ENCODE peak calls at places on chromosomes 13 and 19, in six cellular contexts. D is psoas muscle, G is upper lobe of right lung, M is fibroblast of mammary gland, E is BJ, O is cardiac fibroblast. V is an unnamed sample.

GRCh38 chr19:33402421-33403220 is 29.1 kb downstream of the CEBPG start:
- DNase-seq in G (peak; percentile 67), E (no peak), M (no peak), D (peak; percentile 50), O (no peak), V (peak; percentile 52)

GRCh38 chr19:51607077-51607476 is 23.1 kb downstream of the SIGLEC5 start:
- DNase-seq in E (no peak), G (no peak), M (no peak), O (no peak), D (no peak), V (no peak)

GRCh38 chr19:55198651-55199050 is 10.7 kb downstream of the PTPRH start:
- DNase-seq in D (no peak), O (no peak), E (no peak), G (no peak), M (no peak), V (no peak)

GRCh38 chr13:96238861-96239260 is 149.0 kb downstream of the HS6ST3 start:
- DNase-seq in G (no peak), M (no peak), O (peak; percentile 15), E (no peak), D (no peak), V (no peak)

GRCh38 chr13:49315036-49315565 is 67.4 kb downstream of the CDADC1 start:
- DNase-seq in D (no peak), O (peak; percentile 26), G (no peak), E (no peak), M (peak; percentile 70), V (no peak)

GRCh38 chr13:94711561-94712286 is 621 bp downstream of the SOX21 start:
- DNase-seq in G (peak; percentile 67), D (no peak), E (no peak), M (peak; percentile 28), O (peak; percentile 36), V (peak; percentile 58)

GRCh38 chr19:51702754-51703654 is 9.9 kb downstream of the SPACA6 start:
- DNase-seq in G (peak; percentile 77), D (no peak), O (no peak), M (no peak), E (no peak), V (no peak)

GRCh38 chr19:572891-573825 is 762 bp downstream of the BSG start:
- DNase-seq in G (peak; percentile 80), D (peak; percentile 80), O (peak; percentile 67), E (no peak), M (peak; percentile 66), V (no peak)

GRCh38 chr13:21850013-21851006 is 179.4 kb downstream of the FGF9 start:
- DNase-seq in M (no peak), D (no peak), O (no peak), G (no peak), E (no peak), V (no peak)

GRCh38 chr19:21910318-21910717 is 74.3 kb upstream of the ZNF43 start:
- DNase-seq in M (no peak), D (no peak), O (peak; percentile 4), E (no peak), G (no peak), V (no peak)

GRCh38 chr13:29569253-29570057 is 26.0 kb downstream of the SLC7A1 start:
- DNase-seq in E (no peak), M (no peak), O (no peak), G (no peak), D (no peak), V (no peak)

GRCh38 chr19:12796146-12797071 is 5.1 kb downstream of the JUNB start:
- DNase-seq in M (peak; percentile 78), E (no peak), D (peak; percentile 85), O (peak; percentile 88), G (peak; percentile 84), V (no peak)

GRCh38 chr13:36919833-36920611 is at the start of gene SMAD9:
- DNase-seq in G (peak; percentile 91), O (peak; percentile 61), D (peak; percentile 86), M (peak; percentile 63), E (no peak), V (no peak)

GRCh38 chr13:98004107-98004506 is 50.6 kb downstream of the IPO5 start:
- DNase-seq in D (no peak), E (peak; percentile 16), G (no peak), M (peak; percentile 43), O (peak; percentile 59), V (no peak)

GRCh38 chr19:41500443-41500842 is 57.5 kb downstream of the ERICH4 start:
- DNase-seq in O (no peak), G (no peak), E (no peak), D (no peak), M (no peak), V (no peak)

GRCh38 chr19:41505105-41505504 is 62.1 kb downstream of the ERICH4 start:
- DNase-seq in M (no peak), G (no peak), O (no peak), E (no peak), D (no peak), V (no peak)

GRCh38 chr19:41501854-41502253 is 58.9 kb downstream of the ERICH4 start:
- DNase-seq in G (no peak), O (no peak), M (no peak), E (no peak), D (no peak), V (no peak)

GRCh38 chr19:41495589-41495988 is 52.6 kb downstream of the ERICH4 start:
- DNase-seq in E (no peak), O (no peak), G (no peak), M (no peak), D (no peak), V (no peak)

GRCh38 chr19:41499899-41500298 is 56.9 kb downstream of the ERICH4 start:
- DNase-seq in D (no peak), G (no peak), O (no peak), M (no peak), E (no peak), V (no peak)
- H3K4me3 ChIP-seq in D (peak overlapping the region; percentile 61), G (peak overlapping the region; percentile 41), O (no peak overlapping the region), M (no peak overlapping the region), E (no peak overlapping the region), V (no peak overlapping the region)

DNA sequence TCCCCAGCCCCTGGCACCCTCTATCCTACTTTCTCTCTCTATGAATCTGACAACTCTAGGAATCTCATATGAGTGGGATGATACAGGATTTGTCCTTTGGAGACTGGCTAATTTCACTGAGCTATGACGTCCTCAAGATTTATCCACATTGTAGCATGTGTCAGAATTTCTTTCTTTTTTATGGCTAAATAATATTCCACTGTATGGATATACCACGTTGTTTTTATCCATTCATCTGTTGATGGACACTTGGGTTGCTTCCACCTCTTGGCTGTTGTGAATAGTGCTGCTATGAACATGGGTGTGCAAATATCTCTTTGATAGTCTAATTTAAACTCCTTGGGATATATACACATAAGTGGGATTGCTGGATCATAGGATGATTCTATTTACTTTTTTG is 24.0 kb upstream of the INSR start:
- DNase-seq in E (no peak), G (no peak), O (no peak), D (no peak), M (no peak), V (no peak)
- TF ChIP-seq CTCF in E (no peak), G (no peak), O (no peak), D (no peak), M (no peak), V (no peak)

DNA sequence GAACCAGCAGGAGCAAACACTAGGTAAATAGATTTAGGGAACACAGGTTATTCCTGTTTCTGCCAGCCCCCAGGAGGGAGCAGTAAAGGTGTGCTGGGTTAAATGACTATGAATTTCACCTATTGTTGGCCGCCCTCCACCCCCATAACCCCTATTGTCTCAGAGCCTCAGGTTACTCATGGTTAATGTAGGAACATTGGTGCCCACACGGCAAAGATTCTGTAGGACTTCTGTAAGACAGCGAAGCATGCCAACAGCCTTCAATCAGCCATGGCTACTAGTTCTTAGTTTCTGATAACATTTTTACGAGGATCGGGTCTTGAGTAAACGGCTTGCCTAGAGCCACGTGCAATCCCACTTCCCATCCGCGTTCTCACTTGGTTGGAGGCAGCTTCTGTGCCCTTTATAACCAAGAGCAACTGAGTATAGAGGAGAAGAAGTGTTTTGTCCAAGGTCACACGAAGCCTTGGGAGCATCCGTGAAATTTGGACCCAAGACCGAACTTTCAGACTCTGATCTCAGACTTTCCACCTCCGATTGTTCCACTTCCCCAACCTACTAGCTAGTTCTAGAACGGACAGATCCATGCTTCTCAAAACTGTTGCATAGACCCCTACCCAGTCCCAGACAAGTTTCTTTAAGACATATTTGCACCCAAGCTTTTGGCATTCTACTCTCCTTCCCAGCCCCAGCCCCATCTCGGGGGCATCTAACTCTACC is 5.1 kb upstream of the CACNG8 start:
- DNase-seq in G (peak; percentile 9), O (no peak), M (no peak), E (no peak), D (no peak), V (no peak)
- H3K4me3 ChIP-seq in G (no peak overlapping the region), O (no peak overlapping the region), M (no peak overlapping the region), E (no peak overlapping the region), D (no peak overlapping the region), V (no peak overlapping the region)

GRCh38 chr13:24866488-24866887 is 102.5 kb downstream of the RNF17 start:
- DNase-seq in M (no peak), G (no peak), E (no peak), O (no peak), D (no peak), V (no peak)

GRCh38 chr13:24861617-24862362 is 97.8 kb downstream of the RNF17 start:
- DNase-seq in O (no peak), E (no peak), M (no peak), D (no peak), G (no peak), V (no peak)

GRCh38 chr13:24864579-24864978 is 100.6 kb downstream of the RNF17 start:
- DNase-seq in E (no peak), M (no peak), D (no peak), O (no peak), G (no peak), V (no peak)

GRCh38 chr13:24863748-24864540 is 100.0 kb downstream of the RNF17 start:
- DNase-seq in G (no peak), E (no peak), M (no peak), D (no peak), O (no peak), V (no peak)

GRCh38 chr13:24865158-24865557 is 101.2 kb downstream of the RNF17 start:
- DNase-seq in D (no peak), M (peak; percentile 18), O (peak; percentile 40), G (no peak), E (no peak), V (no peak)
- TF ChIP-seq CTCF in D (no peak), M (peak; percentile 20), O (peak; percentile 10), G (no peak), E (no peak), V (peak; percentile 39)

GRCh38 chr19:16921766-16922591 is 33.2 kb downstream of the F2RL3 start:
- DNase-seq in G (no peak), E (no peak), M (no peak), O (no peak), D (peak; percentile 40), V (no peak)

GRCh38 chr19:16920816-16921529 is 32.2 kb downstream of the F2RL3 start:
- DNase-seq in O (peak; percentile 95), D (peak; percentile 36), E (no peak), M (peak; percentile 91), G (no peak), V (peak; percentile 92)

GRCh38 chr19:16917401-16917800 is 28.6 kb downstream of the F2RL3 start:
- DNase-seq in M (no peak), G (peak; percentile 41), D (no peak), E (no peak), O (no peak), V (no peak)

GRCh38 chr19:16922592-16922934 is 33.8 kb downstream of the F2RL3 start:
- DNase-seq in O (no peak), G (no peak), E (no peak), M (no peak), D (no peak), V (no peak)

GRCh38 chr19:16919496-16919895 is 30.7 kb downstream of the F2RL3 start:
- DNase-seq in E (no peak), D (no peak), M (no peak), O (no peak), G (no peak), V (no peak)
- H3K4me3 ChIP-seq in E (no peak overlapping the region), D (no peak overlapping the region), M (no peak overlapping the region), O (no peak overlapping the region), G (no peak overlapping the region), V (no peak overlapping the region)

GRCh38 chr19:45848922-45849321 is 14.0 kb downstream of the SYMPK start:
- DNase-seq in D (no peak), O (peak; percentile 17), M (peak; percentile 6), G (no peak), E (no peak), V (no peak)
- TF ChIP-seq CTCF in D (no peak), O (peak; percentile 46), M (peak; percentile 36), G (no peak), E (peak; percentile 35), V (no peak)